ENCODE peak calls at places on chromosome 19, in six cellular contexts. G, P, A, Y, N and X are unnamed samples.

GRCh38 chr19:21202865-21203494 is 61.1 kb downstream of the ZNF431 start:
- DNase-seq in G (peak), P (peak), A (peak), Y (no peak), N (peak), X (no peak)

GRCh38 chr19:16367269-16367683 is 42.6 kb downstream of the KLF2 start:
- DNase-seq in G (no peak), P (no peak), A (no peak), Y (peak), N (peak), X (no peak)

GRCh38 chr19:4149518-4150288 is 3.7 kb upstream of the CREB3L3 start:
- DNase-seq in G (no peak), P (no peak), A (no peak), Y (no peak), N (no peak), X (no peak)

GRCh38 chr19:17821190-17821589 is at the start of gene INSL3:
- DNase-seq in G (no peak), P (no peak), A (no peak), Y (no peak), N (no peak), X (no peak)

GRCh38 chr19:40803857-40804782 is 5.1 kb downstream of the EGLN2 start:
- DNase-seq in G (no peak), P (no peak), A (no peak), Y (no peak), N (peak), X (no peak)

GRCh38 chr19:54556194-54556593 is 17.4 kb upstream of the LILRA2 start:
- DNase-seq in G (no peak), P (no peak), A (no peak), Y (no peak), N (no peak), X (no peak)

GRCh38 chr19:53285087-53285486 is 17.6 kb upstream of the VN1R4 start:
- DNase-seq in G (no peak), P (no peak), A (no peak), Y (no peak), N (no peak), X (no peak)

GRCh38 chr19:5445667-5446066 is 9.6 kb upstream of the ZNRF4 start:
- DNase-seq in G (peak), P (no peak), A (no peak), Y (no peak), N (no peak), X (no peak)

GRCh38 chr19:18021121-18021755 is 13.3 kb downstream of the ARRDC2 start:
- DNase-seq in G (peak), P (no peak), A (no peak), Y (peak), N (peak), X (no peak)

GRCh38 chr19:5578094-5578846 is 10.5 kb upstream of the TINCR start:
- DNase-seq in G (peak), P (peak), A (peak), Y (peak), N (peak), X (peak)

GRCh38 chr19:3880471-3881271 is at the start of gene ATCAY:
- DNase-seq in G (no peak), P (no peak), A (no peak), Y (no peak), N (peak), X (no peak)

GRCh38 chr19:53881482-53882390 is at the start of gene PRKCG:
- DNase-seq in G (no peak), P (no peak), A (no peak), Y (peak), N (peak), X (peak)

GRCh38 chr19:6249296-6249695 is 30.5 kb downstream of the MLLT1 start:
- DNase-seq in G (no peak), P (no peak), A (no peak), Y (no peak), N (no peak), X (no peak)

GRCh38 chr19:18418725-18419194 is 438 bp upstream of the SSBP4 start:
- DNase-seq in G (no peak), P (no peak), A (no peak), Y (no peak), N (peak), X (no peak)

GRCh38 chr19:48638831-48639381 is 1.7 kb upstream of the DBP start:
- DNase-seq in G (no peak), P (no peak), A (no peak), Y (no peak), N (no peak), X (no peak)

GRCh38 chr19:37243206-37243632 is 25.2 kb downstream of the ZNF383 start:
- DNase-seq in G (no peak), P (no peak), A (no peak), Y (no peak), N (no peak), X (no peak)

GRCh38 chr19:7676854-7677253 is at the start of gene MCEMP1:
- DNase-seq in G (no peak), P (no peak), A (no peak), Y (no peak), N (no peak), X (no peak)

GRCh38 chr19:48354332-48354992 is 9.3 kb downstream of the TMEM143 start:
- DNase-seq in G (no peak), P (no peak), A (no peak), Y (no peak), N (no peak), X (no peak)

GRCh38 chr19:12937243-12938053 is 961 bp upstream of the CALR start:
- DNase-seq in G (no peak), P (no peak), A (no peak), Y (no peak), N (peak), X (no peak)